ENCODE peak calls at places on chromosomes 3 and 15, in four cellular contexts. O is activated effector memory CD4-positive, alpha-beta T cell treated with Interleukin-2 at 50 U/mL for 16 hours; Q is Ammon's horn; V is stimulated activated naive B cell treated with anti-CD40 and anti-IgM and Interleukin-4, amounts not matched to agents 10 μg/mL and 1 μg/mL and 100 μg/mL, for 72 hours. Z is an unnamed sample.

GRCh38 chr15:48641416-48641815 is 4.1 kb downstream of the FBN1 start:
- DNase-seq in Q (peak), O (no peak), V (no peak), Z (no peak)

GRCh38 chr3:24590344-24590880 is 95.8 kb upstream of the THRB start:
- DNase-seq in V (no peak), Q (no peak), O (no peak), Z (no peak)

GRCh38 chr15:93203036-93203435 is 114.0 kb upstream of the RGMA start:
- DNase-seq in Q (no peak), O (no peak), V (no peak), Z (no peak)

GRCh38 chr3:184336484-184337230 is 743 bp upstream of the FAM131A start:
- DNase-seq in Q (peak), V (no peak), O (no peak), Z (no peak)

GRCh38 chr15:94793641-94794040 is 562.3 kb downstream of the MCTP2 start:
- DNase-seq in V (no peak), Q (no peak), O (no peak), Z (no peak)

GRCh38 chr15:90819390-90819789 is 49.0 kb upstream of the FURIN start:
- DNase-seq in Q (no peak), O (no peak), V (no peak), Z (no peak)

GRCh38 chr3:116140100-116140689 is 305.1 kb downstream of the LSAMP start:
- DNase-seq in V (no peak), Q (no peak), O (no peak), Z (no peak)

GRCh38 chr15:90902656-90902995 is 476 bp upstream of the MAN2A2 start:
- DNase-seq in O (no peak), Q (no peak), V (no peak), Z (no peak)

GRCh38 chr15:47409601-47410000 is 307.7 kb upstream of the SEMA6D start:
- DNase-seq in O (no peak), Q (no peak), V (no peak), Z (no peak)

GRCh38 chr3:117645561-117646242 is 936.1 kb downstream of the TUSC7 start:
- DNase-seq in V (no peak), O (no peak), Q (no peak), Z (no peak)

GRCh38 chr3:139561959-139562676 is 22.6 kb upstream of the RBP1 start:
- DNase-seq in V (no peak), O (no peak), Q (no peak), Z (no peak)

GRCh38 chr3:25603703-25604102 is 61.0 kb downstream of the TOP2B start:
- DNase-seq in O (no peak), Q (peak), V (no peak), Z (no peak)

GRCh38 chr3:14141602-14142315 is 16.9 kb downstream of the TMEM43 start:
- DNase-seq in O (no peak), V (no peak), Q (no peak), Z (no peak)

GRCh38 chr3:46440531-46441294 is 24.0 kb downstream of the LTF start:
- DNase-seq in V (peak), Q (no peak), O (peak), Z (no peak)

GRCh38 chr3:119664850-119665379 is 4.5 kb upstream of the POPDC2 start:
- DNase-seq in Q (no peak), O (no peak), V (peak), Z (no peak)